ENCODE peak calls at places on chromosomes 1 and 21, in five cellular contexts. One of them, this sample, is unnamed.
A peak's percentile ranks its signal among the peaks of the same experiment; 100 is the strongest.

GRCh38 chr1:17829579-17829978 is 74.4 kb downstream of the ACTL8 start:
- DNase-seq in GM12878: no peak
- DNase-seq in spleen: no peak
- DNase-seq in prostate gland: no peak
- DNase-seq in body of pancreas: no peak
- DNase-seq in this sample: no peak

GRCh38 chr1:61332196-61332753 is 249.9 kb downstream of the NFIA start:
- DNase-seq in GM12878: peak; percentile 68
- DNase-seq in spleen: no peak
- DNase-seq in prostate gland: no peak
- DNase-seq in body of pancreas: no peak
- DNase-seq in this sample: no peak

GRCh38 chr1:54278941-54279422 is 79.0 kb downstream of the MRPL37 start:
- DNase-seq in GM12878: no peak
- DNase-seq in spleen: no peak
- DNase-seq in prostate gland: no peak
- DNase-seq in body of pancreas: no peak
- DNase-seq in this sample: no peak

GRCh38 chr1:28927442-28928305 is 13.3 kb downstream of the EPB41 start:
- DNase-seq in GM12878: peak; percentile 21
- DNase-seq in spleen: no peak
- DNase-seq in prostate gland: no peak
- DNase-seq in body of pancreas: no peak
- DNase-seq in this sample: no peak

GRCh38 chr1:95209291-95209690 is 24.7 kb upstream of the RWDD3 start:
- DNase-seq in GM12878: no peak
- DNase-seq in spleen: no peak
- DNase-seq in prostate gland: no peak
- DNase-seq in body of pancreas: no peak
- DNase-seq in this sample: no peak

GRCh38 chr1:156652131-156652991 is 10.4 kb downstream of the BCAN start:
- DNase-seq in GM12878: no peak
- DNase-seq in spleen: no peak
- DNase-seq in prostate gland: no peak
- DNase-seq in body of pancreas: peak; percentile 47
- DNase-seq in this sample: no peak

GRCh38 chr1:159996653-159997052 is 35.1 kb downstream of the PIGM start:
- DNase-seq in GM12878: no peak
- DNase-seq in spleen: no peak
- DNase-seq in prostate gland: no peak
- DNase-seq in body of pancreas: no peak
- DNase-seq in this sample: no peak

GRCh38 chr1:24385160-24385939 is 28.2 kb downstream of the STPG1 start:
- DNase-seq in GM12878: no peak
- DNase-seq in spleen: no peak
- DNase-seq in prostate gland: no peak
- DNase-seq in body of pancreas: no peak
- DNase-seq in this sample: no peak

GRCh38 chr1:200880212-200880611 is 7.4 kb downstream of the GPR25 start:
- DNase-seq in GM12878: peak; percentile 77
- DNase-seq in spleen: no peak
- DNase-seq in prostate gland: no peak
- DNase-seq in body of pancreas: no peak
- DNase-seq in this sample: no peak

GRCh38 chr1:67817319-67817718 is 15.9 kb downstream of the GNG12 start:
- DNase-seq in GM12878: no peak
- DNase-seq in spleen: no peak
- DNase-seq in prostate gland: no peak
- DNase-seq in body of pancreas: no peak
- DNase-seq in this sample: no peak

GRCh38 chr1:219088778-219089557 is 84.7 kb upstream of the LYPLAL1 start:
- DNase-seq in GM12878: peak; percentile 61
- DNase-seq in spleen: peak; percentile 85
- DNase-seq in prostate gland: no peak
- DNase-seq in body of pancreas: peak; percentile 12
- DNase-seq in this sample: peak; percentile 70

GRCh38 chr21:46347791-46348381 is 23.9 kb downstream of the PCNT start:
- DNase-seq in GM12878: no peak
- DNase-seq in spleen: no peak
- DNase-seq in prostate gland: no peak
- DNase-seq in body of pancreas: no peak
- DNase-seq in this sample: no peak

GRCh38 chr1:92882817-92883216 is 51.0 kb downstream of the RPL5 start:
- DNase-seq in GM12878: no peak
- DNase-seq in spleen: no peak
- DNase-seq in prostate gland: no peak
- DNase-seq in body of pancreas: no peak
- DNase-seq in this sample: no peak

GRCh38 chr1:43238104-43238503 is 31.7 kb upstream of the TMEM125 start:
- DNase-seq in GM12878: no peak
- DNase-seq in spleen: no peak
- DNase-seq in prostate gland: peak; percentile 52
- DNase-seq in body of pancreas: peak; percentile 90
- DNase-seq in this sample: no peak
- TF ChIP-seq CTCF in GM12878: peak; percentile 74
- TF ChIP-seq CTCF in spleen: peak; percentile 72
- TF ChIP-seq CTCF in prostate gland: peak; percentile 32
- TF ChIP-seq CTCF in body of pancreas: peak; percentile 92
- TF ChIP-seq CTCF in this sample: peak; percentile 9

DNA sequence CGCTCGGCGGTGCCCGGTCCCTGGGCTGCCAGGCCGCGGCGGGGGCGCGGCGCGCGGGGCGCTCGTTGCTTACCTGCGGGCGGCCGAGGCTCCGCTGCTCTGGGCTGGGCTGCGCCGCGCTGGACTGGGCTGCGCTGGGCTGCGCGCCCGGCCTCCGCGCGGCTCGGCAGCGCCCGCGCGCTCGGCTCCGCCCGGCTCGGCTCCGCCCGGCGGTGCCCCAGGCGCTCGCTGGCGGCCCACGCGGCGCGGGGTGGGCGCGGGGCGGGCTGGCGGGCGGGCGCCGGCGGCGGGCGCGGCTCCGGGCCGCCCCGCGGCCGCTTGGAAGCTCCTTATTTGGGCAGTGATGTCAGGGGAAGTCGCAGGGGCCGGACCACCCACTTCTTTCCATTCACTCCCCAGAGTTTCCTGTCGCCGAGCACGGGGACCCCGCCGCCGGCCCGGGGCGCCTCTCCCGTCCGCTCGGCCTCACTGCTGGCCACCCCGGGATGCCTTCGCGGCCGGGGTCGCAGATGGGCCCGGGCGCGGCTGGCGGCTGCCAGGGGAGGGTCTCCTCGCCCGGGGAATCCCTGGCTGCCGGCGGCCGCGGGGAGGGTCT is 177.7 kb upstream of the EDN2 start:
- DNase-seq in GM12878: no peak
- DNase-seq in spleen: peak; percentile 89
- DNase-seq in prostate gland: peak; percentile 73
- DNase-seq in body of pancreas: peak; percentile 66
- DNase-seq in this sample: peak; percentile 78
- TF ChIP-seq POLR2A in GM12878: peak; percentile 35
- TF ChIP-seq POLR2A in spleen: no peak
- TF ChIP-seq POLR2A in prostate gland: peak; percentile 82
- TF ChIP-seq POLR2A in body of pancreas: peak; percentile 47
- TF ChIP-seq POLR2A in this sample: peak; percentile 47

DNA sequence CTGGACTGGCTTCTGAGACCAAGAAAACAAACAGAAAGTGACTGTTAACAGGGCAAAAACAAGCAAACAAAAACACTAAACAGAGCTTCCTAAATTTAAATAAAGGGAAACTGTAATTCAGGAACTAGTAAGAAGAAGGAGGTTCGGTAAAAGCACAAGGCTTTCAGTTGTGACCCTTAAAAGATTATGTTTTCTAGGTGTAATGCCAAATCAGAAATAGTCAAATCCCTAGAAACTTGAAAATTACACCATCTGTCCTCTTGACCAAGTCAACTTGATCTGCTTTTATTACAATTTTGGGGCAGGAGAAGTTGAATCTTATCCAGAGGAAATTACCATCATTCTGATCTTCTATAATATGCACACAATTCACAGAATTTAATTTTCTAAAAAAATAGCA is 754.0 kb upstream of the ADGRL4 start:
- DNase-seq in GM12878: no peak
- DNase-seq in spleen: no peak
- DNase-seq in prostate gland: no peak
- DNase-seq in body of pancreas: no peak
- DNase-seq in this sample: no peak
- H3K9me3 ChIP-seq in GM12878: no peaks in the 10 kb centered on the region
- H3K9me3 ChIP-seq in spleen: peaks cover 12% of the 10 kb centered on the region
- H3K9me3 ChIP-seq in prostate gland: no peaks in the 10 kb centered on the region
- H3K9me3 ChIP-seq in body of pancreas: no peaks in the 10 kb centered on the region
- H3K9me3 ChIP-seq in this sample: no peaks in the 10 kb centered on the region

GRCh38 chr1:83508485-83509151 is 490.3 kb downstream of the TTLL7 start:
- DNase-seq in GM12878: peak; percentile 78
- DNase-seq in spleen: no peak
- DNase-seq in prostate gland: no peak
- DNase-seq in body of pancreas: peak; percentile 16
- DNase-seq in this sample: no peak

GRCh38 chr1:83511327-83511726 is 487.6 kb downstream of the TTLL7 start:
- DNase-seq in GM12878: no peak
- DNase-seq in spleen: no peak
- DNase-seq in prostate gland: no peak
- DNase-seq in body of pancreas: no peak
- DNase-seq in this sample: no peak

GRCh38 chr1:83515566-83516169 is 483.3 kb downstream of the TTLL7 start:
- DNase-seq in GM12878: no peak
- DNase-seq in spleen: no peak
- DNase-seq in prostate gland: no peak
- DNase-seq in body of pancreas: no peak
- DNase-seq in this sample: no peak

GRCh38 chr1:83509229-83509870 is 489.6 kb downstream of the TTLL7 start:
- DNase-seq in GM12878: no peak
- DNase-seq in spleen: no peak
- DNase-seq in prostate gland: no peak
- DNase-seq in body of pancreas: peak; percentile 41
- DNase-seq in this sample: no peak

DNA sequence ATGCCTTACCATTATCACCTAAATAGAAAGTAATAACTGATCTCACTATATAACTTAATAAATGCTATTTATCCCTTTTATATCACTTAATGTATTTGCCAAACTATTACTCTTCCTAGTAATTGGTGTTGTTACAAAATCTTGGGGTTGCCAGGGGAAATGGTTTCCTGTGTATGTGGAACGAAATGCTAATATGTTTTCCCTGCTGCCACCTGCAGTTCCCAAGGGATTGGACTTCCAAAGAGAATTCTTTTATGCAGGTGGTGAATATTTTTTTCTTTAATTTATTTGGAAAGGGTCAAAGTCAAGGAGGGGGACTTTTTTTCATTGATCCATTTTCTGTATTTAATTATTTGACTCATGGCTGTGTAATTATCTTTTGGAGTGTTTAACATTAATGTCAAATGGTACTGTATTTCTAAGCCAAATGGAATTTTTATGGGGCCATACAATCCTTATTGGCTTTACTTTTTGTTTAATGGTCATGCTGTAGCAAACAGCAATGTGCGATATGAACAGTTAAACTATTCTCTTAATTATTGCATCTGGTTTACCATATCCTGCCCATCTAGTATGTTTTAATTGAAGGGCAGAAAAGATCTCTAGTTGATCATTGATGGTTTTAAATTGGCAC is 486.4 kb downstream of the TTLL7 start:
- DNase-seq in GM12878: no peak
- DNase-seq in spleen: no peak
- DNase-seq in prostate gland: no peak
- DNase-seq in body of pancreas: no peak
- DNase-seq in this sample: no peak
- TF ChIP-seq CTCF in GM12878: no peak
- TF ChIP-seq CTCF in spleen: no peak
- TF ChIP-seq CTCF in prostate gland: no peak
- TF ChIP-seq CTCF in body of pancreas: no peak
- TF ChIP-seq CTCF in this sample: no peak

GRCh38 chr1:1307261-1307907 is 346 bp downstream of the ACAP3 start:
- DNase-seq in GM12878: no peak
- DNase-seq in spleen: peak; percentile 91
- DNase-seq in prostate gland: no peak
- DNase-seq in body of pancreas: peak; percentile 39
- DNase-seq in this sample: no peak

GRCh38 chr1:1309525-1310385 is 1.4 kb downstream of the PUSL1 start:
- DNase-seq in GM12878: no peak
- DNase-seq in spleen: no peak
- DNase-seq in prostate gland: no peak
- DNase-seq in body of pancreas: no peak
- DNase-seq in this sample: no peak

GRCh38 chr1:1307908-1308755 is at the start of the genes ACAP3 and PUSL1:
- DNase-seq in GM12878: peak; percentile 40
- DNase-seq in spleen: peak; percentile 96
- DNase-seq in prostate gland: peak; percentile 75
- DNase-seq in body of pancreas: peak; percentile 87
- DNase-seq in this sample: peak; percentile 96

GRCh38 chr1:1310476-1311053 is 2.2 kb downstream of the PUSL1 start:
- DNase-seq in GM12878: no peak
- DNase-seq in spleen: no peak
- DNase-seq in prostate gland: peak; percentile 61
- DNase-seq in body of pancreas: no peak
- DNase-seq in this sample: no peak

GRCh38 chr1:1308756-1309524 is 543 bp downstream of the PUSL1 start:
- DNase-seq in GM12878: no peak
- DNase-seq in spleen: no peak
- DNase-seq in prostate gland: peak; percentile 35
- DNase-seq in body of pancreas: peak; percentile 60
- DNase-seq in this sample: no peak
- TF ChIP-seq POLR2A in GM12878: peak; percentile 27
- TF ChIP-seq POLR2A in spleen: no peak
- TF ChIP-seq POLR2A in prostate gland: no peak
- TF ChIP-seq POLR2A in body of pancreas: no peak
- TF ChIP-seq POLR2A in this sample: no peak

DNA sequence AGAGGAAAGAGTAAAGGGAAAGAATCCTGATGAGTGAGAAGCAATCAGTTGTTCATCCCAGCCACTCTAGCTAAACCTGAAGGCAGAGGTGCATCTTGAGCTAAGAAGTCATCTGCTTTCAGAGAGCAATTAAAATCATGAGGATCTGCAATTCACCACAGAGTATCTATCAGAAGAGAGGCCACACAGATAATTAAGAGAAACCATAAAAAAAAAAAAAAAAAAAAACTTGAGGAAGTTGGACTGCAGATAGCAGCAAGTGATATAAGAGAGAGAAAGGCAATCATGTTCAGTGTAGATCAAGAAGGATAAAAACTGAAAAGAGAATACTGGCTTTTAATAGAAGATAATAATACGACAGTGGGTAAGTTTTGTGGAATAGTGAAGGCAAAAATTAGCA is 17.7 kb downstream of the FOXJ3 start:
- DNase-seq in GM12878: no peak
- DNase-seq in spleen: no peak
- DNase-seq in prostate gland: no peak
- DNase-seq in body of pancreas: no peak
- DNase-seq in this sample: no peak
- H3K9me3 ChIP-seq in GM12878: no peaks in the 10 kb centered on the region
- H3K9me3 ChIP-seq in spleen: no peaks in the 10 kb centered on the region
- H3K9me3 ChIP-seq in prostate gland: no peaks in the 10 kb centered on the region
- H3K9me3 ChIP-seq in body of pancreas: no peaks in the 10 kb centered on the region
- H3K9me3 ChIP-seq in this sample: no peaks in the 10 kb centered on the region

This sample was measured in suprapubic skin.